ENCODE peak calls at places on chromosomes 2 and 18, in seven cellular contexts. One of them, this sample, is unnamed.

GRCh38 chr2:46504685-46505559 is 25.6 kb downstream of the TMEM247 start:
- DNase-seq in IMR-90: no peak
- DNase-seq in NCI-H460: no peak
- DNase-seq in foreskin fibroblast: peak
- DNase-seq in GM04504: no peak
- DNase-seq in AG08395: no peak
- DNase-seq in amygdala: no peak
- DNase-seq in this sample: no peak

GRCh38 chr2:168541887-168542286 is 85.8 kb downstream of the CERS6 start:
- DNase-seq in IMR-90: no peak
- DNase-seq in NCI-H460: no peak
- DNase-seq in foreskin fibroblast: no peak
- DNase-seq in GM04504: no peak
- DNase-seq in AG08395: no peak
- DNase-seq in amygdala: no peak
- DNase-seq in this sample: no peak

GRCh38 chr18:79575891-79576685 is 103.5 kb upstream of the CTDP1 start:
- DNase-seq in IMR-90: peak
- DNase-seq in NCI-H460: no peak
- DNase-seq in foreskin fibroblast: peak
- DNase-seq in GM04504: no peak
- DNase-seq in AG08395: peak
- DNase-seq in amygdala: no peak
- DNase-seq in this sample: peak

GRCh38 chr2:172207916-172208315 is 105.2 kb upstream of the DLX2 start:
- DNase-seq in IMR-90: peak
- DNase-seq in NCI-H460: no peak
- DNase-seq in foreskin fibroblast: no peak
- DNase-seq in GM04504: no peak
- DNase-seq in AG08395: no peak
- DNase-seq in amygdala: no peak
- DNase-seq in this sample: peak

GRCh38 chr2:72893594-72894319 is 6.5 kb downstream of the SPR start:
- DNase-seq in IMR-90: peak
- DNase-seq in NCI-H460: peak
- DNase-seq in foreskin fibroblast: peak
- DNase-seq in GM04504: peak
- DNase-seq in AG08395: peak
- DNase-seq in amygdala: no peak
- DNase-seq in this sample: peak

GRCh38 chr2:223580951-223581350 is 21.2 kb downstream of the SCG2 start:
- DNase-seq in IMR-90: peak
- DNase-seq in NCI-H460: no peak
- DNase-seq in foreskin fibroblast: peak
- DNase-seq in GM04504: no peak
- DNase-seq in AG08395: peak
- DNase-seq in amygdala: no peak
- DNase-seq in this sample: peak

GRCh38 chr2:174617120-174617519 is 19.5 kb upstream of the WIPF1 start:
- DNase-seq in IMR-90: no peak
- DNase-seq in NCI-H460: no peak
- DNase-seq in foreskin fibroblast: peak
- DNase-seq in GM04504: no peak
- DNase-seq in AG08395: no peak
- DNase-seq in amygdala: no peak
- DNase-seq in this sample: no peak

GRCh38 chr2:30958571-30959220 is 151.4 kb upstream of the CAPN13 start:
- DNase-seq in IMR-90: no peak
- DNase-seq in NCI-H460: no peak
- DNase-seq in foreskin fibroblast: no peak
- DNase-seq in GM04504: no peak
- DNase-seq in AG08395: no peak
- DNase-seq in amygdala: no peak
- DNase-seq in this sample: no peak

GRCh38 chr2:118774458-118775133 is 72.9 kb downstream of the EN1 start:
- DNase-seq in IMR-90: peak
- DNase-seq in NCI-H460: peak
- DNase-seq in foreskin fibroblast: peak
- DNase-seq in GM04504: no peak
- DNase-seq in AG08395: peak
- DNase-seq in amygdala: no peak
- DNase-seq in this sample: peak

GRCh38 chr18:9711361-9712129 is 3.4 kb downstream of the RAB31 start:
- DNase-seq in IMR-90: no peak
- DNase-seq in NCI-H460: no peak
- DNase-seq in foreskin fibroblast: no peak
- DNase-seq in GM04504: no peak
- DNase-seq in AG08395: no peak
- DNase-seq in amygdala: no peak
- DNase-seq in this sample: no peak

GRCh38 chr2:196876364-196876763 is 50.1 kb downstream of the PGAP1 start:
- DNase-seq in IMR-90: no peak
- DNase-seq in NCI-H460: no peak
- DNase-seq in foreskin fibroblast: no peak
- DNase-seq in GM04504: no peak
- DNase-seq in AG08395: no peak
- DNase-seq in amygdala: no peak
- DNase-seq in this sample: no peak

GRCh38 chr2:9703701-9704221 is 73.0 kb upstream of the YWHAQ start:
- DNase-seq in IMR-90: peak
- DNase-seq in NCI-H460: peak
- DNase-seq in foreskin fibroblast: peak
- DNase-seq in GM04504: peak
- DNase-seq in AG08395: peak
- DNase-seq in amygdala: no peak
- DNase-seq in this sample: peak

GRCh38 chr18:42174909-42175308 is 219.9 kb downstream of the PIK3C3 start:
- DNase-seq in IMR-90: no peak
- DNase-seq in NCI-H460: no peak
- DNase-seq in foreskin fibroblast: no peak
- DNase-seq in GM04504: peak
- DNase-seq in AG08395: peak
- DNase-seq in amygdala: no peak
- DNase-seq in this sample: peak

GRCh38 chr2:156435392-156435724 is 821 bp upstream of the GPD2 start:
- DNase-seq in IMR-90: no peak
- DNase-seq in NCI-H460: no peak
- DNase-seq in foreskin fibroblast: no peak
- DNase-seq in GM04504: no peak
- DNase-seq in AG08395: no peak
- DNase-seq in amygdala: no peak
- DNase-seq in this sample: no peak

GRCh38 chr2:108552566-108552965 is 18.3 kb downstream of the LIMS1 start:
- DNase-seq in IMR-90: no peak
- DNase-seq in NCI-H460: no peak
- DNase-seq in foreskin fibroblast: no peak
- DNase-seq in GM04504: no peak
- DNase-seq in AG08395: no peak
- DNase-seq in amygdala: no peak
- DNase-seq in this sample: no peak

GRCh38 chr2:65311596-65311995 is 84.0 kb downstream of the ACTR2 start:
- DNase-seq in IMR-90: no peak
- DNase-seq in NCI-H460: no peak
- DNase-seq in foreskin fibroblast: no peak
- DNase-seq in GM04504: no peak
- DNase-seq in AG08395: no peak
- DNase-seq in amygdala: no peak
- DNase-seq in this sample: no peak

GRCh38 chr2:66431840-66432511 is 2.9 kb upstream of the MEIS1 start:
- DNase-seq in IMR-90: no peak
- DNase-seq in NCI-H460: no peak
- DNase-seq in foreskin fibroblast: no peak
- DNase-seq in GM04504: no peak
- DNase-seq in AG08395: no peak
- DNase-seq in amygdala: no peak
- DNase-seq in this sample: no peak

GRCh38 chr2:218892693-218893348 is 12.2 kb downstream of the WNT10A start:
- DNase-seq in IMR-90: peak
- DNase-seq in NCI-H460: peak
- DNase-seq in foreskin fibroblast: peak
- DNase-seq in GM04504: no peak
- DNase-seq in AG08395: peak
- DNase-seq in amygdala: no peak
- DNase-seq in this sample: peak

GRCh38 chr18:2337552-2338141 is 233.7 kb downstream of the METTL4 start:
- DNase-seq in IMR-90: peak
- DNase-seq in NCI-H460: peak
- DNase-seq in foreskin fibroblast: peak
- DNase-seq in GM04504: peak
- DNase-seq in AG08395: peak
- DNase-seq in amygdala: no peak
- DNase-seq in this sample: peak

GRCh38 chr2:231679906-231680283 is 28.4 kb upstream of the PTMA start:
- DNase-seq in IMR-90: no peak
- DNase-seq in NCI-H460: no peak
- DNase-seq in foreskin fibroblast: no peak
- DNase-seq in GM04504: no peak
- DNase-seq in AG08395: no peak
- DNase-seq in amygdala: no peak
- DNase-seq in this sample: no peak

GRCh38 chr18:58334061-58334460 is 290.0 kb downstream of the NEDD4L start:
- DNase-seq in IMR-90: no peak
- DNase-seq in NCI-H460: no peak
- DNase-seq in foreskin fibroblast: no peak
- DNase-seq in GM04504: no peak
- DNase-seq in AG08395: no peak
- DNase-seq in amygdala: no peak
- DNase-seq in this sample: no peak

GRCh38 chr18:76914314-76914713 is 92.0 kb downstream of the ZNF236 start:
- DNase-seq in IMR-90: no peak
- DNase-seq in NCI-H460: no peak
- DNase-seq in foreskin fibroblast: no peak
- DNase-seq in GM04504: no peak
- DNase-seq in AG08395: no peak
- DNase-seq in amygdala: no peak
- DNase-seq in this sample: no peak

GRCh38 chr2:69797235-69797634 is 32.2 kb upstream of the GMCL1 start:
- DNase-seq in IMR-90: no peak
- DNase-seq in NCI-H460: no peak
- DNase-seq in foreskin fibroblast: no peak
- DNase-seq in GM04504: no peak
- DNase-seq in AG08395: no peak
- DNase-seq in amygdala: no peak
- DNase-seq in this sample: no peak

GRCh38 chr2:105744909-105745853 is at the start of gene NCK2:
- DNase-seq in IMR-90: peak
- DNase-seq in NCI-H460: no peak
- DNase-seq in foreskin fibroblast: peak
- DNase-seq in GM04504: no peak
- DNase-seq in AG08395: peak
- DNase-seq in amygdala: no peak
- DNase-seq in this sample: peak

GRCh38 chr2:122643725-122644329 is 888.4 kb downstream of the TSN start:
- DNase-seq in IMR-90: peak
- DNase-seq in NCI-H460: peak
- DNase-seq in foreskin fibroblast: peak
- DNase-seq in GM04504: peak
- DNase-seq in AG08395: peak
- DNase-seq in amygdala: no peak
- DNase-seq in this sample: peak

GRCh38 chr2:237744613-237745249 is 53.8 kb upstream of the RBM44 start:
- DNase-seq in IMR-90: peak
- DNase-seq in NCI-H460: peak
- DNase-seq in foreskin fibroblast: peak
- DNase-seq in GM04504: no peak
- DNase-seq in AG08395: peak
- DNase-seq in amygdala: peak
- DNase-seq in this sample: peak

This sample was measured in myocyte.